ENCODE peak calls at places on chromosomes 6 and 20, in five cellular contexts. One of them, this sample, is unnamed.

GRCh38 chr6:161496941-161497340 is 223.1 kb upstream of the AGPAT4 start:
- DNase-seq in AG20443: no peak
- DNase-seq in NCI-H1436: no peak
- DNase-seq in tibial artery: no peak
- DNase-seq in amniotic stem cell: no peak
- DNase-seq in this sample: peak

GRCh38 chr6:31958741-31959739 is at the start of the genes NELFE and SKIC2:
- DNase-seq in AG20443: peak
- DNase-seq in NCI-H1436: peak
- DNase-seq in tibial artery: peak
- DNase-seq in amniotic stem cell: peak
- DNase-seq in this sample: peak

GRCh38 chr6:33112148-33112547 is 36.4 kb downstream of the HLA-DPB1 start:
- DNase-seq in AG20443: peak
- DNase-seq in NCI-H1436: no peak
- DNase-seq in tibial artery: no peak
- DNase-seq in amniotic stem cell: no peak
- DNase-seq in this sample: no peak

GRCh38 chr6:26427093-26427809 is 13.1 kb upstream of the BTN3A3 start:
- DNase-seq in AG20443: no peak
- DNase-seq in NCI-H1436: no peak
- DNase-seq in tibial artery: no peak
- DNase-seq in amniotic stem cell: no peak
- DNase-seq in this sample: no peak

GRCh38 chr6:113710110-113710509 is 147.0 kb upstream of the MARCKS start:
- DNase-seq in AG20443: no peak
- DNase-seq in NCI-H1436: no peak
- DNase-seq in tibial artery: no peak
- DNase-seq in amniotic stem cell: no peak
- DNase-seq in this sample: no peak

GRCh38 chr6:143773503-143773902 is 69.6 kb upstream of the LTV1 start:
- DNase-seq in AG20443: peak
- DNase-seq in NCI-H1436: no peak
- DNase-seq in tibial artery: no peak
- DNase-seq in amniotic stem cell: no peak
- DNase-seq in this sample: no peak

GRCh38 chr20:37776049-37776448 is 82.2 kb downstream of the CTNNBL1 start:
- DNase-seq in AG20443: no peak
- DNase-seq in NCI-H1436: no peak
- DNase-seq in tibial artery: no peak
- DNase-seq in amniotic stem cell: no peak
- DNase-seq in this sample: no peak

GRCh38 chr6:82458147-82458546 is 94.5 kb downstream of the TPBG start:
- DNase-seq in AG20443: no peak
- DNase-seq in NCI-H1436: no peak
- DNase-seq in tibial artery: no peak
- DNase-seq in amniotic stem cell: no peak
- DNase-seq in this sample: no peak

GRCh38 chr6:121694389-121695185 is 259.1 kb downstream of the GJA1 start:
- DNase-seq in AG20443: peak
- DNase-seq in NCI-H1436: no peak
- DNase-seq in tibial artery: no peak
- DNase-seq in amniotic stem cell: no peak
- DNase-seq in this sample: no peak

GRCh38 chr20:57622579-57623381 is 2.6 kb upstream of the ZBP1 start:
- DNase-seq in AG20443: peak
- DNase-seq in NCI-H1436: peak
- DNase-seq in tibial artery: peak
- DNase-seq in amniotic stem cell: no peak
- DNase-seq in this sample: peak

GRCh38 chr6:53746442-53747103 is 48.2 kb upstream of the LRRC1 start:
- DNase-seq in AG20443: no peak
- DNase-seq in NCI-H1436: no peak
- DNase-seq in tibial artery: no peak
- DNase-seq in amniotic stem cell: no peak
- DNase-seq in this sample: no peak

GRCh38 chr20:290081-290831 is at the start of gene C20orf96:
- DNase-seq in AG20443: peak
- DNase-seq in NCI-H1436: peak
- DNase-seq in tibial artery: peak
- DNase-seq in amniotic stem cell: peak
- DNase-seq in this sample: peak

GRCh38 chr6:24910331-24910849 is 25.4 kb downstream of the RIPOR2 start:
- DNase-seq in AG20443: peak
- DNase-seq in NCI-H1436: no peak
- DNase-seq in tibial artery: no peak
- DNase-seq in amniotic stem cell: no peak
- DNase-seq in this sample: peak

GRCh38 chr6:106510090-106510970 is 119.0 kb downstream of the RTN4IP1 start:
- DNase-seq in AG20443: peak
- DNase-seq in NCI-H1436: peak
- DNase-seq in tibial artery: no peak
- DNase-seq in amniotic stem cell: no peak
- DNase-seq in this sample: peak

GRCh38 chr20:57878803-57879424 is 169.1 kb upstream of the PMEPA1 start:
- DNase-seq in AG20443: no peak
- DNase-seq in NCI-H1436: no peak
- DNase-seq in tibial artery: peak
- DNase-seq in amniotic stem cell: no peak
- DNase-seq in this sample: peak

GRCh38 chr6:40251609-40252008 is 317.3 kb upstream of the MOCS1 start:
- DNase-seq in AG20443: no peak
- DNase-seq in NCI-H1436: peak
- DNase-seq in tibial artery: no peak
- DNase-seq in amniotic stem cell: no peak
- DNase-seq in this sample: peak

GRCh38 chr20:63103402-63104311 is 96.9 kb upstream of the BHLHE23 start:
- DNase-seq in AG20443: no peak
- DNase-seq in NCI-H1436: no peak
- DNase-seq in tibial artery: no peak
- DNase-seq in amniotic stem cell: no peak
- DNase-seq in this sample: no peak

GRCh38 chr6:142751452-142751851 is 193.5 kb downstream of the HIVEP2 start:
- DNase-seq in AG20443: no peak
- DNase-seq in NCI-H1436: no peak
- DNase-seq in tibial artery: no peak
- DNase-seq in amniotic stem cell: no peak
- DNase-seq in this sample: no peak

GRCh38 chr20:59723607-59724456 is 119.5 kb downstream of the PHACTR3 start:
- DNase-seq in AG20443: peak
- DNase-seq in NCI-H1436: peak
- DNase-seq in tibial artery: peak
- DNase-seq in amniotic stem cell: no peak
- DNase-seq in this sample: peak

GRCh38 chr20:7375905-7376304 is 564.4 kb downstream of the HAO1 start:
- DNase-seq in AG20443: no peak
- DNase-seq in NCI-H1436: no peak
- DNase-seq in tibial artery: no peak
- DNase-seq in amniotic stem cell: no peak
- DNase-seq in this sample: no peak

GRCh38 chr6:36227379-36228344 is 31.1 kb downstream of the BRPF3 start:
- DNase-seq in AG20443: no peak
- DNase-seq in NCI-H1436: peak
- DNase-seq in tibial artery: no peak
- DNase-seq in amniotic stem cell: no peak
- DNase-seq in this sample: no peak

GRCh38 chr6:152380993-152381898 is 255.9 kb downstream of the SYNE1 start:
- DNase-seq in AG20443: peak
- DNase-seq in NCI-H1436: no peak
- DNase-seq in tibial artery: peak
- DNase-seq in amniotic stem cell: peak
- DNase-seq in this sample: peak

GRCh38 chr6:18148304-18149025 is 6.4 kb downstream of the TPMT start:
- DNase-seq in AG20443: peak
- DNase-seq in NCI-H1436: no peak
- DNase-seq in tibial artery: no peak
- DNase-seq in amniotic stem cell: no peak
- DNase-seq in this sample: peak

GRCh38 chr6:24910850-24911712 is 24.7 kb downstream of the RIPOR2 start:
- DNase-seq in AG20443: peak
- DNase-seq in NCI-H1436: peak
- DNase-seq in tibial artery: peak
- DNase-seq in amniotic stem cell: peak
- DNase-seq in this sample: peak

GRCh38 chr6:136173519-136174507 is 76.3 kb downstream of the MTFR2 start:
- DNase-seq in AG20443: no peak
- DNase-seq in NCI-H1436: no peak
- DNase-seq in tibial artery: no peak
- DNase-seq in amniotic stem cell: no peak
- DNase-seq in this sample: peak

GRCh38 chr6:106064103-106064502 is 22.0 kb upstream of the PRDM1 start:
- DNase-seq in AG20443: no peak
- DNase-seq in NCI-H1436: no peak
- DNase-seq in tibial artery: no peak
- DNase-seq in amniotic stem cell: no peak
- DNase-seq in this sample: peak

GRCh38 chr20:50111120-50111828 is 1.7 kb downstream of the UBE2V1 start:
- DNase-seq in AG20443: peak
- DNase-seq in NCI-H1436: no peak
- DNase-seq in tibial artery: no peak
- DNase-seq in amniotic stem cell: peak
- DNase-seq in this sample: peak

GRCh38 chr6:30162265-30163089 is 869 bp upstream of the TRIM15 start:
- DNase-seq in AG20443: no peak
- DNase-seq in NCI-H1436: no peak
- DNase-seq in tibial artery: no peak
- DNase-seq in amniotic stem cell: no peak
- DNase-seq in this sample: peak

GRCh38 chr6:143135797-143136561 is 75.3 kb downstream of the AIG1 start:
- DNase-seq in AG20443: no peak
- DNase-seq in NCI-H1436: no peak
- DNase-seq in tibial artery: no peak
- DNase-seq in amniotic stem cell: no peak
- DNase-seq in this sample: no peak

GRCh38 chr6:91462236-91462635 is 875.4 kb upstream of the MAP3K7 start:
- DNase-seq in AG20443: no peak
- DNase-seq in NCI-H1436: no peak
- DNase-seq in tibial artery: no peak
- DNase-seq in amniotic stem cell: no peak
- DNase-seq in this sample: no peak

GRCh38 chr6:125375841-125376240 is 74.1 kb upstream of the HDDC2 start:
- DNase-seq in AG20443: no peak
- DNase-seq in NCI-H1436: no peak
- DNase-seq in tibial artery: no peak
- DNase-seq in amniotic stem cell: no peak
- DNase-seq in this sample: no peak

GRCh38 chr6:156886409-156886808 is 109.2 kb downstream of the ARID1B start:
- DNase-seq in AG20443: no peak
- DNase-seq in NCI-H1436: no peak
- DNase-seq in tibial artery: no peak
- DNase-seq in amniotic stem cell: no peak
- DNase-seq in this sample: no peak

This sample was measured in islet precursor cell.